ENCODE peak calls at places on chromosomes 11 and 22, in four cellular contexts. W is HepG2, M is GM12878, D is H1. N is an unnamed sample.

GRCh38 chr11:85947431-85948272 is 92.5 kb downstream of the CCDC83 start:
- DNase-seq in W (no peak), M (no peak), D (no peak), N (no peak)

GRCh38 chr11:65152157-65152556 is 17.8 kb upstream of the SYVN1 start:
- DNase-seq in W (no peak), M (no peak), D (no peak), N (no peak)

GRCh38 chr11:118895093-118896039 is 11.7 kb downstream of the CXCR5 start:
- DNase-seq in W (no peak), M (peak), D (no peak), N (no peak)

GRCh38 chr11:35822815-35823495 is 120.9 kb upstream of the LDLRAD3 start:
- DNase-seq in W (no peak), M (no peak), D (no peak), N (no peak)

GRCh38 chr11:9525116-9525515 is 48.4 kb upstream of the WEE1 start:
- DNase-seq in W (no peak), M (no peak), D (no peak), N (no peak)

GRCh38 chr11:75946531-75947530 is 131.8 kb downstream of the UVRAG start:
- DNase-seq in W (no peak), M (no peak), D (no peak), N (no peak)

GRCh38 chr11:16981651-16982194 is 32.5 kb downstream of the PLEKHA7 start:
- DNase-seq in W (peak), M (no peak), D (no peak), N (no peak)

GRCh38 chr11:62336949-62337681 is at the start of gene ASRGL1:
- DNase-seq in W (peak), M (peak), D (peak), N (peak)

GRCh38 chr22:36068776-36069344 is 40.2 kb upstream of the RBFOX2 start:
- DNase-seq in W (no peak), M (no peak), D (no peak), N (no peak)

GRCh38 chr11:131977231-131977630 is 606.8 kb downstream of the NTM start:
- DNase-seq in W (no peak), M (no peak), D (no peak), N (no peak)

GRCh38 chr11:121591405-121592033 is 138.8 kb upstream of the SORL1-AS1 start:
- DNase-seq in W (peak), M (peak), D (peak), N (peak)

GRCh38 chr11:47379317-47379716 is 970 bp upstream of the SPI1 start:
- DNase-seq in W (no peak), M (no peak), D (no peak), N (no peak)

GRCh38 chr11:70111269-70112016 is 33.3 kb downstream of the ANO1 start:
- DNase-seq in W (peak), M (no peak), D (no peak), N (peak)

GRCh38 chr22:49977578-49977977 is 17.0 kb downstream of the PIM3 start:
- DNase-seq in W (no peak), M (no peak), D (no peak), N (no peak)

GRCh38 chr11:99240192-99241030 is 219.7 kb downstream of the CNTN5 start:
- DNase-seq in W (no peak), M (no peak), D (no peak), N (no peak)

GRCh38 chr11:123519055-123519796 is 89.2 kb downstream of the GRAMD1B start:
- DNase-seq in W (no peak), M (no peak), D (peak), N (no peak)

GRCh38 chr22:46638601-46639431 is 18.6 kb downstream of the GRAMD4 start:
- DNase-seq in W (peak), M (no peak), D (no peak), N (no peak)

GRCh38 chr11:134932761-134933160 is 520.7 kb upstream of the B3GAT1 start:
- DNase-seq in W (no peak), M (no peak), D (no peak), N (no peak)

GRCh38 chr11:115504279-115505158 is at the start of gene CADM1:
- DNase-seq in W (peak), M (no peak), D (peak), N (peak)

GRCh38 chr22:29457730-29458129 is 19.3 kb downstream of the RFPL1 start:
- DNase-seq in W (peak), M (peak), D (peak), N (peak)

GRCh38 chr22:46549971-46550641 is 12.7 kb upstream of the CELSR1 start:
- DNase-seq in W (no peak), M (no peak), D (no peak), N (no peak)

GRCh38 chr11:69008774-69009440 is 4.1 kb downstream of the MRGPRF start:
- DNase-seq in W (peak), M (no peak), D (no peak), N (peak)

GRCh38 chr22:43236401-43237166 is 49.6 kb upstream of the TTLL12 start:
- DNase-seq in W (no peak), M (no peak), D (no peak), N (no peak)

GRCh38 chr22:38125731-38126344 is 15.4 kb upstream of the BAIAP2L2 start:
- DNase-seq in W (no peak), M (no peak), D (no peak), N (no peak)

GRCh38 chr11:130008326-130008725 is 5.7 kb upstream of the PRDM10 start:
- DNase-seq in W (no peak), M (no peak), D (no peak), N (no peak)

GRCh38 chr11:61967924-61968757 is 707 bp upstream of the FTH1 start:
- DNase-seq in W (peak), M (peak), D (no peak), N (peak)

GRCh38 chr11:118215262-118215661 is 9.5 kb downstream of the JAML start:
- DNase-seq in W (no peak), M (no peak), D (no peak), N (no peak)

GRCh38 chr11:27460158-27460565 is 12.4 kb downstream of the LGR4 start:
- DNase-seq in W (peak), M (no peak), D (no peak), N (no peak)

GRCh38 chr11:62689421-62690183 is at the start of gene LRRN4CL:
- DNase-seq in W (no peak), M (no peak), D (no peak), N (no peak)

GRCh38 chr11:1783725-1784529 is 20.2 kb upstream of the CTSD start:
- DNase-seq in W (no peak), M (no peak), D (no peak), N (no peak)

GRCh38 chr11:1780700-1781592 is 17.2 kb upstream of the CTSD start:
- DNase-seq in W (no peak), M (no peak), D (no peak), N (no peak)

GRCh38 chr11:1781593-1781975 is 17.9 kb upstream of the CTSD start:
- DNase-seq in W (no peak), M (no peak), D (no peak), N (no peak)

GRCh38 chr11:1782831-1783724 is 19.4 kb upstream of the CTSD start:
- DNase-seq in W (no peak), M (no peak), D (no peak), N (no peak)

DNA sequence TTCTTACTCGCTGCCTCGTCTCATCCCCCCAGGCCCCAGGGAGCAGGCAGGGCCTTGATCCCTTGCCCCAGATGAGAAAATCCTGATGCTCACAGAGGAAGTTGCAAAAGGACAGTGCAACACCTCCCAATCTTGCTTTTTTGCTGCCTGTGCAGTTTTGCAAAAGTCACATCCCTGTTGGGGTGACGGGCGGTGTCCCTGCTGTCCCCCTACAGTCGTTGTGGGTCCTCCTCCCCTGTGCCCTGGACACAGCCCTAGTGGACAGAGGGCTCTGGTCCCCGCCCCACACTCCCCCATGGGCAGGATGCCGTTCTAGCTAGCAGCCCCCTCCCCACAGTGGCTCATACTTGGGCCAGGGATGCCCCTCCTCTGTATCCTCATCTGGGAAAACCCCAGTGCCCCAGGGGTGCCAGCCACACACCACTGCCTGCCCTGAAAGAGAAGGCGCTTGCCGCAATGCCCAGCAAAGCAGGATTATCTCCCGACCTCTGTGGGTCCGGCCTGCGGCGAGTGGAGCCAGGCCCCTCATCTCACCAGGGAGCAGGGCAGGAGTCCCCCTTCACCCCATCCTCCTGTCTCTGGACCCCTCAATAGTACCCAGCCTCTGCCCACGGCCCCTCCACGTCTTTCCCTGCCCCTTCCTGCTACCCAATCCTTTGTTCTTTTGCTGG is 18.4 kb upstream of the CTSD start:
- DNase-seq in W (no peak), M (no peak), D (no peak), N (no peak)
- TF ChIP-seq HDAC6 in W (no peak), M (no peak), D (no peak), N (no peak)

DNA sequence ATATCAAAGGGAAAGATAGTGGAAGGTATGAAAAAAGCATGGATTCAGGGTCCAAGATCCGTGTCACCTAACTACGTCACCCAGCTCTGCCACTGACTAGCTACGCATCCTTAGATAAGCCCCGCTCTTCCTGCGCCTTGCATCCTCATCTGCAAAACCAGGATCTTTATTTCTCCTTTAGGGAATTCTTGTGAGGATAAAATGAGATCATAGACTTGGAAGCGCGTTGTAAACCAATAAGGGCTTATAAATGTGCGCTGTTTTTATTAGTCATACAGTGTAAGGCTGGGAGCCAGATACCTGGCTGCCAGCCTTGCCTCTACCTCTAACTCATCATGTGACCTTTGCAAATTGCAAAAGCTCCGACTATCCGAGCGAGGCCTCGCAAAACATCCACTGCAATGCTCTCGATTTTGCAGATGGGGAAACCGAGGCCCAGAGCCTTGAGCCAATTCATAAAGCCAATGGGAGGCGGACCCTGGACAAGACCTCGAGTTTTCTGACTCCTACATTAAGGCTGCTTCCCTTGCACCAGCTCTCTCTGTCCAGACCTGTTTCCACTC is 753 bp downstream of the PRPF19 start:
- DNase-seq in W (peak), M (no peak), D (no peak), N (no peak)
- TF ChIP-seq JUND in W (no peak), M (no peak), D (no peak), N (peak)

DNA sequence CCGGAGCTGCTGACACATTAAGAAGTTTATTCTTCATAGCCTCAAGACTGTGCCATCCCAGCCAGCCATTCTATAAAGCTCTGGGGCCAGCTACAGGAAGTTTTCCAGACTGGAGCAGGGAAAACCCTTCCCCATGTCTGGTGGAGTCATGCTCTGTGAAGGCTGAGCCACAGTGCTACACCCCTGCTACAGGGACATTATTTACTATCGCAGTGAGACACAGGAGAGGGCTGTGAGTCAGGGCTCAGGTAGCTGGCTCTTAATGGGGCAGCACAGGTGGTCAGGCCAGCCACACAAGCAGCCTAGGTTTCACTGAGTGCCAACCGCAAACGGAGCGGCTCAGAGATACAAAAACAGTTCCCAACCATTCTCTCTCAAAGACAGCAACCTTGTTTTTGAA is 12.1 kb downstream of the HPS4 start:
- DNase-seq in W (peak), M (no peak), D (no peak), N (no peak)
- TF ChIP-seq HDAC6 in W (no peak), M (no peak), D (no peak), N (no peak)

GRCh38 chr11:67732045-67732787 is 57.8 kb upstream of the ALDH3B2 start:
- DNase-seq in W (no peak), M (no peak), D (peak), N (peak)
- TF ChIP-seq JUND in W (no peak), M (no peak), D (no peak), N (no peak)

GRCh38 chr11:17991799-17992433 is 20.9 kb downstream of the SERGEF start:
- DNase-seq in W (peak), M (no peak), D (no peak), N (peak)
- TF ChIP-seq HDAC6 in W (no peak), M (no peak), D (no peak), N (no peak)

GRCh38 chr11:335779-336665 is 15.4 kb upstream of the IFITM3 start:
- DNase-seq in W (no peak), M (no peak), D (no peak), N (no peak)
- TF ChIP-seq JUND in W (no peak), M (no peak), D (no peak), N (no peak)

DNA sequence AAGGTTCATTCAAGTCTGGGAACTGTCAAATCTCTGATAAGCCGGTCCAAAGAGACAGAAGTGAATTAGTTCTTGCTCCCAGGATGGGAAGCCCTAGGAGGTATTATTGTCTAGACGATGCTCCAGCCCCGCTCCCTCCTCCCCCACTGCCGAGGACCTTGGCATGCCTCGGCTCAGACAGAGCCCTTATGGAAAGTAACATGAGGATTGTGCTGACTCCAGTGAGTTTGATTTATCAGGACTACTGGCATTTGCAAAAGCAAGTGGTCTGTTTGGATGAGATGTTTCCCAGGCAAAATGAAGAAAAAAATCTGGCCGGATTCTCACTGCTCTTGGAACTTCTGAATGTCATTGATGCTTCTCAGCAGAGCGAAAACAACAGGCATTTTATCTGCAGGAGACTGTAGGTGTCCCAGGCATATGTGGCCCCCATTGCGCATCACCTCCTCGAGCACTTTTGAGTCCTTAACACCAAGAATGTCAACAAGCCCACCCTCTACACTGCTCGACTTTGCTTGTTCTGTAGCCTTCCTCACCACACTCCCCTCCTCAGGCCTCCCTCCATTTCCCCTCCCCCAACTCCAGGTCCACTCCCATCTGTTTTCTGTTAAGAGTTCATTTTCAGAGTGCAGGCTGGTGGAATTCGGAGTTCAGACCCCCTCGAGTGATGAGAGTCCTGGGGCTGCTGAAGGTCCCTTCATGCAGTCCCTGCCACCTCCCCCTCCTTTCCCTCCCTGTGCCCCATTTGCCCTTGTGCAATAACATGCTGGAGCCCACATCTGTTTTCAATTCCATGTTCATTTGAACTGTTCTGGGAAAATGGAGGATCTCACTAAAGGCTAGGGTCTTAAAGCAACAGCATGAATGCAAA is 340.8 kb downstream of the ETS1 start:
- DNase-seq in W (no peak), M (no peak), D (no peak), N (no peak)
- TF ChIP-seq HDAC6 in W (no peak), M (no peak), D (no peak), N (no peak)

GRCh38 chr22:22892096-22893052 is 4.8 kb downstream of the IGLL5 start:
- DNase-seq in W (no peak), M (no peak), D (no peak), N (peak)
- TF ChIP-seq JUND in W (no peak), M (no peak), D (no peak), N (no peak)

N was measured in K562.